ENCODE peak calls at places on chromosomes 4 and X, in four cellular contexts. X is GM12878, F is SK-N-SH, C is HepG2. K is an unnamed sample.

GRCh38 chr4:152359208-152360044 is 176.5 kb downstream of the FBXW7 start:
- DNase-seq in X (no peak), F (no peak), C (no peak), K (no peak)

GRCh38 chr4:38021751-38022150 is 61.6 kb downstream of the PTTG2 start:
- DNase-seq in X (no peak), F (no peak), C (no peak), K (no peak)

GRCh38 chr4:74516321-74516720 is 71.4 kb downstream of the AREG start:
- DNase-seq in X (no peak), F (no peak), C (no peak), K (no peak)

GRCh38 chr4:158171456-158171790 is 1.4 kb downstream of the GASK1B start:
- DNase-seq in X (no peak), F (no peak), C (no peak), K (no peak)

GRCh38 chr4:24988776-24989175 is 42.0 kb downstream of the LGI2 start:
- DNase-seq in X (no peak), F (no peak), C (peak), K (peak)

GRCh38 chr4:17168571-17168970 is 270.1 kb upstream of the LDB2 start:
- DNase-seq in X (no peak), F (no peak), C (no peak), K (no peak)

GRCh38 chr4:168451744-168452394 is 28.4 kb downstream of the DDX60L start:
- DNase-seq in X (no peak), F (no peak), C (no peak), K (peak)

GRCh38 chr4:176444741-176445140 is 125.0 kb downstream of the SPCS3 start:
- DNase-seq in X (no peak), F (no peak), C (no peak), K (no peak)

GRCh38 chrX:129665916-129666644 is 11.3 kb upstream of the APLN start:
- DNase-seq in X (no peak), F (no peak), C (no peak), K (peak)

GRCh38 chr4:173461170-173461569 is 62.3 kb upstream of the SCRG1 start:
- DNase-seq in X (no peak), F (no peak), C (no peak), K (no peak)

GRCh38 chr4:81470456-81471327 is 1.0 kb downstream of the RASGEF1B start:
- DNase-seq in X (no peak), F (no peak), C (no peak), K (no peak)

GRCh38 chrX:136125106-136125505 is 22.2 kb upstream of the FHL1 start:
- DNase-seq in X (no peak), F (no peak), C (no peak), K (no peak)

GRCh38 chr4:18033111-18034085 is 11.8 kb upstream of the LCORL start:
- DNase-seq in X (no peak), F (no peak), C (no peak), K (no peak)

GRCh38 chr4:37685211-37685725 is 908 bp downstream of the RELL1 start:
- DNase-seq in X (no peak), F (no peak), C (no peak), K (no peak)

GRCh38 chr4:40354158-40354557 is 19.0 kb downstream of the CHRNA9 start:
- DNase-seq in X (no peak), F (no peak), C (no peak), K (no peak)
- TF ChIP-seq PBX3 in X (no peak), F (no peak), C (no peak), K (no peak)

GRCh38 chrX:153984351-153985178 is 12.0 kb downstream of the TMEM187 start:
- DNase-seq in X (no peak), F (no peak), C (no peak), K (no peak)

GRCh38 chrX:153983321-153983729 is 10.8 kb downstream of the TMEM187 start:
- DNase-seq in X (no peak), F (no peak), C (no peak), K (no peak)

GRCh38 chrX:153981231-153981630 is 8.7 kb downstream of the TMEM187 start:
- DNase-seq in X (no peak), F (no peak), C (no peak), K (no peak)

GRCh38 chrX:153981771-153982533 is 9.4 kb downstream of the TMEM187 start:
- DNase-seq in X (no peak), F (no peak), C (no peak), K (no peak)
- TF ChIP-seq PBX3 in X (no peak), F (no peak), C (no peak), K (no peak)

GRCh38 chr4:145878501-145879435 is 59.9 kb downstream of the ZNF827 start:
- DNase-seq in X (no peak), F (peak), C (no peak), K (no peak)
- TF ChIP-seq PBX3 in X (no peak), F (no peak), C (no peak), K (no peak)

GRCh38 chrX:39731390-39731680 is 366.4 kb downstream of the BCOR start:
- DNase-seq in X (no peak), F (peak), C (no peak), K (no peak)

GRCh38 chrX:39730671-39731389 is 366.9 kb downstream of the BCOR start:
- DNase-seq in X (no peak), F (peak), C (peak), K (peak)

GRCh38 chrX:39729834-39730670 is 367.7 kb downstream of the BCOR start:
- DNase-seq in X (no peak), F (peak), C (no peak), K (no peak)

GRCh38 chrX:39733745-39734144 is 364.0 kb downstream of the BCOR start:
- DNase-seq in X (no peak), F (no peak), C (no peak), K (no peak)

GRCh38 chrX:39731735-39732134 is 366.0 kb downstream of the BCOR start:
- DNase-seq in X (no peak), F (no peak), C (no peak), K (no peak)
- TF ChIP-seq PBX3 in X (no peak), F (no peak), C (no peak), K (no peak)

DNA sequence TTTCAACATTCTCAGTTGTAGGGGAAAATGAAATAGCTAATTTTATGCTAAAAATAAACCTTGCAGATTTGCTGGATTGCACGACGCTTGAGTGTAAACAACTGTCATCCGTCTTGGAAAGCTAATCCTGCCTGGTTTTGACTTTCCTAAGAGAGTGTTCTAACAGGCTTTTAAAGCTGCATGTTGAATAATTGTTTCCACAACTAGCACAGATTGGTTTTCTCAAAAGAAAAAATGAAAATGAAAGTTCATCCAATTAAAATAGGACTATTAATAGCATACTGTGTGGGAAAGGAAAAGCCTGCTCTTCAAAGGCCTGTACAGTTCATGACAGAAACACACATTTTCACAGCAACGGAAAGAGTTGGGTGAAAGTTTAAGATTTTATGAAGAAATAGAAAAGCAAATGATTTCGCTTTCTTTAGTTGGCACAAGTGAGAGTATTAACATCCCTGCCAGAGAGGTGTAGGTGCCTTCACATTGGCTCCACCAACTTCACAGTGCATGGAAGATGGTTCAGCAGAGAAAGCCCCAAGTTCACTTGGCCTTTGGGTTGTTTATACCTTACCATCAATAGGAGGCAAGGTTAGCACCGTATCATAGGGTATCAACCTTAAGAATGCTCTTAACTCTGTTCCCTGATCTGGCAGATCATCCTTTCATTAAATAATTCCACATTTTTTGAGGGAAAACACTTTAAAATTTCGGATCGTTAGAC is 140.0 kb upstream of the GUCY1A1 start:
- DNase-seq in X (no peak), F (no peak), C (no peak), K (no peak)
- TF ChIP-seq PBX3 in X (no peak), F (no peak), C (no peak), K (no peak)

GRCh38 chr4:40199999-40200880 is 3.4 kb downstream of the RHOH start:
- DNase-seq in X (peak), F (no peak), C (no peak), K (no peak)
- TF ChIP-seq PBX3 in X (no peak), F (no peak), C (no peak), K (no peak)

K was measured in A549.